ENCODE peak calls at places on chromosomes 4 and X, in four cellular contexts. E is cardiac fibroblast, Q is WERI-Rb-1, U is GM12864. T is an unnamed sample.

GRCh38 chr4:23533859-23534258 is 356.0 kb downstream of the PPARGC1A start:
- DNase-seq in E (no peak), Q (no peak), U (no peak), T (no peak)

GRCh38 chrX:49171752-49172279 is at the start of gene PLP2:
- DNase-seq in E (peak; percentile 53), U (no peak), Q (peak; percentile 50), T (no peak)

GRCh38 chr4:182206916-182207315 is 36.3 kb upstream of the TENM3 start:
- DNase-seq in E (no peak), Q (no peak), U (no peak), T (no peak)

GRCh38 chr4:48030470-48030869 is 13.9 kb downstream of the NIPAL1 start:
- DNase-seq in U (no peak), E (no peak), Q (no peak), T (no peak)

GRCh38 chr4:106444557-106444956 is 76.0 kb upstream of the GIMD1 start:
- DNase-seq in Q (no peak), U (no peak), E (peak; percentile 54), T (no peak)

GRCh38 chr4:74365761-74366160 is 816 bp downstream of the EREG start:
- DNase-seq in U (no peak), E (no peak), Q (no peak), T (no peak)

GRCh38 chr4:40831462-40831861 is 81.7 kb downstream of the NSUN7 start:
- DNase-seq in E (no peak), U (no peak), Q (no peak), T (no peak)

GRCh38 chr4:180949825-180950224 is 1293.4 kb upstream of the TENM3 start:
- DNase-seq in E (no peak), U (no peak), Q (no peak), T (no peak)

GRCh38 chr4:168569066-168569908 is 72.4 kb downstream of the PALLD start:
- DNase-seq in Q (no peak), U (no peak), E (peak; percentile 41), T (no peak)

GRCh38 chrX:106564986-106565385 is 46.8 kb upstream of the RADX start:
- DNase-seq in U (no peak), Q (no peak), E (no peak), T (no peak)

GRCh38 chr4:183887351-183887750 is 17.8 kb upstream of the STOX2 start:
- DNase-seq in Q (no peak), E (no peak), U (no peak), T (no peak)

GRCh38 chr4:14059006-14059405 is 431.5 kb upstream of the BOD1L1 start:
- DNase-seq in Q (no peak), U (no peak), E (peak; percentile 31), T (no peak)

GRCh38 chr4:40719008-40719623 is 30.6 kb upstream of the NSUN7 start:
- DNase-seq in Q (peak; percentile 58), U (peak; percentile 73), E (peak; percentile 68), T (no peak)

GRCh38 chr4:158750379-158750778 is 18.4 kb upstream of the FNIP2 start:
- DNase-seq in U (no peak), Q (no peak), E (peak; percentile 44), T (no peak)

GRCh38 chr4:138182838-138183426 is 59.2 kb downstream of the SLC7A11 start:
- DNase-seq in U (no peak), Q (peak; percentile 26), E (peak; percentile 88), T (no peak)

GRCh38 chrX:129755779-129756650 is 17.2 kb downstream of the XPNPEP2 start:
- DNase-seq in Q (peak; percentile 30), U (no peak), E (no peak), T (no peak)

GRCh38 chr4:94582517-94582916 is 130.8 kb downstream of the PDLIM5 start:
- DNase-seq in Q (no peak), E (peak; percentile 77), U (no peak), T (no peak)

GRCh38 chr4:118345813-118346212 is 7.0 kb downstream of the PRSS12 start:
- DNase-seq in Q (no peak), U (no peak), E (peak; percentile 21), T (no peak)

GRCh38 chr4:181528570-181529184 is 714.5 kb upstream of the TENM3 start:
- DNase-seq in Q (peak; percentile 87), U (no peak), E (peak; percentile 68), T (peak; percentile 26)

DNA sequence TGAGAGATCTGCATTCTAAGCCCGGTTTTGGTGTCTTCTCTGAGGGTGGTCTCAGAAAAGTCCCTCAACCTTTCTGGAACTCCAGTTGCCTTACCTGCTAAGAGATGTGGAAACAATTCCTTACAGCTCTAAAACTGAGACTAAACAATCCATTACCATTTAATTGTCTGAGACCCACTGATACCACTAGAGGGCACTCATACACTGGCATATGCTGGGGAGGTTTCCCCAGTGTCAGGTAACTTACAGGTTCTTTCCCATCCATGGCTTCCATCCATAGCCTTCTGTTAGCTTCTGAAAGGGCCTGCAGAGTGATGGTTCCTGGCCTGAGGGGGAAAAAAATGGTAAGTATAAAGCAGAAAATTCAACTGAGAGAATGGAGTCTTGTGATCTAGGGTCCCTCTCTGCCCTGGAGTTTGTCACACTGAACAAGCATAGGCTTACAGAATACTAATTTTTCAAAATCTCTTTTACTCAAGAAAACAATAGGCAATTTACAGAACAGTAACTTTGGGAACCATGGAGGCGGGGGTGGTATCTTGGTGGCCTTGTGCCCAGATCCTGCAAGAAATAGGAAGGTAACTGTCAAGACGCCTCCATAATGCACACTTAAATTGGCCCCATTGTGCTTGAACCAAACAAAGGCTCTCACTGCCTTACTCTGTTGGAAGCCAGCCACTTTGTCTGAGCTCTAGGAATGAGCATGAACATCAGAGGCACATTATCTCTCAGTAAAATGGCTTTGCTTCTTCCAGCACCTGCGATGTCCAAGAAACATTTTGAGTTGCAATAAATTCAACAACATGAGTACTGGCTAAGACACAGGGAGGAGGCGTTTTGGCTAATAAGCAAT is 236.1 kb downstream of the OPHN1 start:
- DNase-seq in U (peak; percentile 8), Q (peak; percentile 45), E (peak; percentile 58), T (no peak)
- TF ChIP-seq CTCF in U (peak; percentile 50), Q (peak; percentile 67), E (peak; percentile 50), T (no peak)

GRCh38 chr4:7462509-7462971 is 27.8 kb upstream of the PSAPL1 start:
- DNase-seq in E (no peak), Q (peak; percentile 65), U (no peak), T (no peak)
- TF ChIP-seq CTCF in E (no peak), Q (peak; percentile 59), U (no peak), T (no peak)

GRCh38 chr4:156169861-156170260 is 216.2 kb upstream of the CTSO start:
- DNase-seq in U (no peak), E (peak; percentile 33), Q (peak; percentile 43), T (no peak)
- TF ChIP-seq CTCF in U (no peak), E (no peak), Q (peak; percentile 5), T (no peak)

GRCh38 chrX:136487647-136488046 is at the start of gene BRS3:
- DNase-seq in Q (no peak), E (no peak), U (no peak), T (no peak)

GRCh38 chrX:136495043-136495442 is 2.3 kb upstream of the HTATSF1 start:
- DNase-seq in U (no peak), E (no peak), Q (no peak), T (no peak)

GRCh38 chrX:136488706-136489105 is 959 bp downstream of the BRS3 start:
- DNase-seq in U (no peak), Q (no peak), E (no peak), T (no peak)

GRCh38 chrX:136496359-136496767 is 1.0 kb upstream of the HTATSF1 start:
- DNase-seq in U (no peak), E (no peak), Q (no peak), T (no peak)

GRCh38 chrX:136491832-136492231 is 4.1 kb downstream of the BRS3 start:
- DNase-seq in U (no peak), Q (no peak), E (no peak), T (no peak)
- TF ChIP-seq CTCF in U (no peak), Q (no peak), E (no peak), T (no peak)

GRCh38 chr4:141215972-141216761 is 4.5 kb upstream of the ZNF330 start:
- DNase-seq in U (no peak), Q (no peak), E (no peak), T (no peak)

GRCh38 chr4:141220655-141221605 is at the start of gene ZNF330:
- DNase-seq in Q (peak; percentile 94), E (peak; percentile 94), U (peak; percentile 55), T (peak; percentile 94)

GRCh38 chr4:141215030-141215429 is 5.7 kb upstream of the ZNF330 start:
- DNase-seq in E (no peak), Q (no peak), U (no peak), T (no peak)

GRCh38 chr4:141223418-141223817 is 2.7 kb downstream of the ZNF330 start:
- DNase-seq in Q (no peak), U (no peak), E (no peak), T (no peak)

DNA sequence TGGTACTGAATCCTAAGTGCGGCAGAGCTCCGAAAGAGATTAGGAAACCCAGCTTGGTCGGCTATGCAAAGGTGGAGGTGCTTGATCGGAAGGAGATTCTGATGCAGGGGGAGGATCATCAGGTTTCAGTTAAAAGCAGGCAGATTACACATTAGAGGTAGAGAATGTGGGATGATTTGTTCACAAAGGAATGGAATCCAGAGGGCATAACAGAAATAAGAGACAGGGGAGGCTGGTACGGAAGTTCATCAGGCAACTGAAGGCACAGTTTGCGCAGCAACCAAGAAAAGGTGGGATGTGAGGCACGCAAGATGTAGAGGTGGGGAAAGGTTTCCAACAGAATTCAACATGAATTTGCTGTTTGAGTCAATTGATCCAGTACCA is 432 bp upstream of the ZNF330 start:
- DNase-seq in Q (no peak), E (no peak), U (no peak), T (no peak)
- TF ChIP-seq CTCF in Q (no peak), E (no peak), U (no peak), T (no peak)

GRCh38 chrX:82649645-82650044 is 858.4 kb upstream of the POU3F4 start:
- DNase-seq in U (no peak), E (no peak), Q (no peak), T (no peak)

DNA sequence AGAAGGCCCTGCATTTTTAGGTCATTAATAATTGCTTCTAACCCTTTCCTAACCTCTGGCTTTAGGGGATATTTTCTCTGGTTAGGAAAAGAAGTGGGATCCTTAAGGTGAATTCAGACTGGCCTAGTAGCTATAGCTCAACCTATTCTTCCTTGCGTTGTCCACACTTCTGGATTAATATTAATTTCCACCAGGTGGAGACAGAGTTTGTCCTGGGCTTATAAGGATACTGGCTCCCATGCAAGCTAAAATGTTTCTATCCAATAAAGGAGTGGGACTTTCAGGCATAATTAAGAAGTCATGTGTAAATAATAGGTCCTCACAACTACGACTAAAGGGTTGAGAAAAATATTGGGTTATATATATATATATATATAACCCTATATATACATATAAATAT is 860.0 kb upstream of the POU3F4 start:
- DNase-seq in U (no peak), E (peak; percentile 6), Q (no peak), T (no peak)
- TF ChIP-seq CTCF in U (no peak), E (no peak), Q (no peak), T (no peak)